ENCODE peak calls at places on chromosome 7, in six cellular contexts. U is epithelial cell of proximal tubule, Y is AG04450, S is fibroblast of villous mesenchyme, F is cardiac fibroblast, A is GM12865. W is an unnamed sample.

GRCh38 chr7:55111007-55111406 is 92.2 kb downstream of the EGFR start:
- DNase-seq in U (no peak), Y (peak), S (no peak), F (peak), A (peak), W (no peak)

GRCh38 chr7:158706273-158706704 is 1.7 kb upstream of the NCAPG2 start:
- DNase-seq in U (no peak), Y (no peak), S (no peak), F (peak), A (no peak), W (no peak)

GRCh38 chr7:119640861-119641260 is 632.1 kb upstream of the KCND2 start:
- DNase-seq in U (no peak), Y (no peak), S (no peak), F (no peak), A (peak), W (no peak)

GRCh38 chr7:101598981-101599681 is 30.0 kb downstream of the MYL10 start:
- DNase-seq in U (no peak), Y (no peak), S (no peak), F (no peak), A (no peak), W (no peak)

GRCh38 chr7:114413741-114414140 is 874 bp upstream of the FOXP2 start:
- DNase-seq in U (no peak), Y (no peak), S (peak), F (no peak), A (no peak), W (no peak)

GRCh38 chr7:127346575-127347256 is 45.8 kb downstream of the ZNF800 start:
- DNase-seq in U (no peak), Y (no peak), S (no peak), F (no peak), A (no peak), W (no peak)

GRCh38 chr7:103343758-103344452 is 662 bp downstream of the DNAJC2 start:
- DNase-seq in U (no peak), Y (no peak), S (peak), F (peak), A (peak), W (no peak)

GRCh38 chr7:140876519-140877248 is 48.0 kb downstream of the BRAF start:
- DNase-seq in U (peak), Y (peak), S (peak), F (peak), A (peak), W (no peak)

GRCh38 chr7:152664636-152665035 is 11.3 kb downstream of the XRCC2 start:
- DNase-seq in U (no peak), Y (no peak), S (peak), F (peak), A (no peak), W (no peak)

GRCh38 chr7:23254051-23254681 is 7.6 kb downstream of the GPNMB start:
- DNase-seq in U (no peak), Y (no peak), S (no peak), F (no peak), A (no peak), W (no peak)

GRCh38 chr7:24738577-24738976 is 18.7 kb downstream of the GSDME start:
- DNase-seq in U (no peak), Y (no peak), S (no peak), F (no peak), A (no peak), W (no peak)

GRCh38 chr7:44112997-44113763 is 9.0 kb downstream of the AEBP1 start:
- DNase-seq in U (no peak), Y (no peak), S (no peak), F (no peak), A (no peak), W (no peak)

GRCh38 chr7:69670701-69671100 is 72.4 kb downstream of the AUTS2 start:
- DNase-seq in U (no peak), Y (no peak), S (no peak), F (peak), A (no peak), W (no peak)

GRCh38 chr7:104275900-104276299 is 52.5 kb upstream of the LHFPL3 start:
- DNase-seq in U (no peak), Y (no peak), S (peak), F (no peak), A (no peak), W (no peak)

GRCh38 chr7:7702826-7703225 is 15.6 kb downstream of the RPA3 start:
- DNase-seq in U (no peak), Y (no peak), S (peak), F (no peak), A (no peak), W (no peak)

GRCh38 chr7:15828881-15829280 is 142.4 kb upstream of the MEOX2 start:
- DNase-seq in U (no peak), Y (no peak), S (no peak), F (no peak), A (no peak), W (no peak)

GRCh38 chr7:20858913-20859312 is 72.2 kb upstream of the SP8 start:
- DNase-seq in U (no peak), Y (no peak), S (no peak), F (no peak), A (no peak), W (no peak)
- TF ChIP-seq CTCF in U (no peak), Y (no peak), S (no peak), F (no peak), A (no peak), W (no peak)

DNA sequence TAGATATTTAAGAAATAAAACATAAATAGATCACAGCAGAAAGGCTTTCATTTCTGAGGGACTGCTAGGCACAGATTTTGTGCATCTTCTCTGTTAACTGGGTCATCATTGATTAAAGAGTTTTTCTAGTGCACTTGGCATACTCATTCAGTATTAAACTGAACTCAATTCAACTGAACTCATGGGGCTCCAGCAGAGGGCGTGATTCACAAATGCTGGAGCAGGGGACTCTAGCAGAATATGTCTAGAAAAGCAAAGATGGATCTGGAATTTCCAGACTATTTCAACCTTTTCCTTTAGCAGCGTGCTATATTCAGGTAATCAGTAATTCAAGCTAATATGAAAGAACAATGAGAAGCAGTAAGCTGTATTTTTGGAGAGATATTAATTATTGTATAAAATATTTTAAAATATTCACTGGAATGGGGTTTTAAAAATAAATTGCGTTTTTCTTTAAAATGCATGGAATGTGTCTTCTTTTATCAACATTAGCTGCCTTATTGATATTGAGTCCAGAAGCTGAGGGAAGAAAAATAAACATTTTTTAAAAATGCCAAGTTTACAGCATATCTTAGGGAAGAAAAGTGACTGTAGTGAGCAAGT is 296.8 kb upstream of the CACNA2D1 start:
- DNase-seq in U (no peak), Y (no peak), S (peak), F (peak), A (peak), W (no peak)
- TF ChIP-seq CTCF in U (peak), Y (peak), S (peak), F (peak), A (peak), W (peak)

DNA sequence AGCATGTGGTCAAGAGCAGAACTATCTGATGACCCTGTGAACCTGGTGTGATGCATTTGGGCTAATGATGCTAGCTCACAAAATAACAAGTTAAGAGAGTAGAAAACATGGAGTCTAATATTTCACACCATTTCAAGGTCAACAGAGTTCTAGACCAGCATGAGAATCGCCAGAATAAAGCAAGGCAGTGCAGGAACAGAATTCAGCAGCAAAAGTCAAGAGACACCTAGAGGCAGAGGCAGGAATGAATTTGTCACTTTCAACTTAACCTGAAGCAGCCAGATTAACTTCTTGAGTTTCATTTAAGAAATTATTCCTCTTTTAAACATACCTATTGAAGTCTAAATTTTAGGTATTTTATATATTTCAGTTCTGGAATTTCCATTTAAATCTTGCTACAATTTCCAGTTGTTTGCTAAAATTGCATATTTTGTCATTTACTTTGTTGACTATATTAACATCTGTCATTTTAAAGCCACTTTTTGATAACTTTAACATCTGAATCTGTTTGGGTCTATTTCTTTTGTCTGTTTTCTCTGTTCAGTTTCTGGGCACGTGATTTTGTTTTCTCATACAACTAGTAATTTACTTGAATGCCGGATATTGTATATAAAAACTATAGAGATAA is 44.2 kb upstream of the PRSS58 start:
- DNase-seq in U (no peak), Y (no peak), S (no peak), F (peak), A (peak), W (no peak)
- TF ChIP-seq CTCF in U (peak), Y (peak), S (peak), F (peak), A (peak), W (peak)

GRCh38 chr7:83366629-83367028 is 203.9 kb upstream of the PCLO start:
- DNase-seq in U (no peak), Y (no peak), S (no peak), F (no peak), A (no peak), W (no peak)
- TF ChIP-seq CTCF in U (no peak), Y (no peak), S (no peak), F (no peak), A (no peak), W (peak)